ENCODE peak calls at places on chromosomes 12 and 14, in eight cellular contexts. U is MM.1S, S is ovary, M is cardiac muscle cell, X is body of pancreas, C is GM12865, H is AG04450, R is breast epithelium. E is an unnamed sample.

GRCh38 chr12:53571295-53571694 is 54.9 kb downstream of the ATF7 start:
- DNase-seq in U (peak), S (no peak), M (no peak), X (no peak), C (no peak), H (no peak), R (no peak), E (no peak)

GRCh38 chr14:38256358-38256840 is 506 bp upstream of the CLEC14A start:
- DNase-seq in U (no peak), S (no peak), M (no peak), X (peak), C (no peak), H (no peak), R (no peak), E (peak)

GRCh38 chr14:71212093-71212492 is 304.8 kb downstream of the PCNX1 start:
- DNase-seq in U (no peak), S (no peak), M (no peak), X (no peak), C (peak), H (no peak), R (no peak), E (no peak)

GRCh38 chr12:106248177-106248848 is 493 bp upstream of the CKAP4 start:
- DNase-seq in U (peak), S (peak), M (peak), X (peak), C (peak), H (no peak), R (no peak), E (peak)

GRCh38 chr12:92593734-92594402 is 108.9 kb upstream of the PLEKHG7 start:
- DNase-seq in U (peak), S (no peak), M (no peak), X (peak), C (peak), H (no peak), R (no peak), E (no peak)

GRCh38 chr12:5745251-5745888 is 199.7 kb downstream of the ANO2 start:
- DNase-seq in U (peak), S (no peak), M (peak), X (peak), C (peak), H (peak), R (no peak), E (peak)

GRCh38 chr12:104524026-104524425 is 67.3 kb downstream of the CHST11 start:
- DNase-seq in U (no peak), S (no peak), M (no peak), X (no peak), C (no peak), H (no peak), R (no peak), E (no peak)

GRCh38 chr12:27828196-27828595 is 48.2 kb upstream of the MANSC4 start:
- DNase-seq in U (no peak), S (no peak), M (no peak), X (no peak), C (no peak), H (no peak), R (no peak), E (no peak)

GRCh38 chr14:45868863-45869262 is 615.9 kb upstream of the MIS18BP1 start:
- DNase-seq in U (no peak), S (no peak), M (no peak), X (no peak), C (peak), H (no peak), R (no peak), E (no peak)

GRCh38 chr14:25788252-25788651 is 738.3 kb upstream of the STXBP6 start:
- DNase-seq in U (no peak), S (no peak), M (no peak), X (no peak), C (no peak), H (no peak), R (no peak), E (no peak)

GRCh38 chr12:129704232-129704830 is 199.5 kb downstream of the TMEM132D start:
- DNase-seq in U (no peak), S (no peak), M (no peak), X (no peak), C (no peak), H (no peak), R (no peak), E (no peak)

GRCh38 chr12:67651380-67651695 is 2.8 kb downstream of the DYRK2 start:
- DNase-seq in U (peak), S (no peak), M (peak), X (no peak), C (peak), H (no peak), R (no peak), E (no peak)

GRCh38 chr14:99726538-99727095 is 42.5 kb downstream of the CYP46A1 start:
- DNase-seq in U (no peak), S (no peak), M (no peak), X (peak), C (no peak), H (no peak), R (peak), E (no peak)

GRCh38 chr14:100025111-100025510 is 40.1 kb upstream of the EVL start:
- DNase-seq in U (peak), S (no peak), M (peak), X (no peak), C (peak), H (no peak), R (no peak), E (peak)

GRCh38 chr12:45049912-45050318 is 984 bp downstream of the DBX2 start:
- DNase-seq in U (no peak), S (no peak), M (no peak), X (no peak), C (no peak), H (no peak), R (no peak), E (no peak)

GRCh38 chr14:101835166-101835557 is 73.7 kb downstream of the PPP2R5C start:
- DNase-seq in U (no peak), S (no peak), M (no peak), X (no peak), C (no peak), H (no peak), R (no peak), E (no peak)

GRCh38 chr12:9649532-9649940 is 20.0 kb upstream of the CLEC2D start:
- DNase-seq in U (peak), S (no peak), M (peak), X (no peak), C (peak), H (no peak), R (no peak), E (peak)

GRCh38 chr14:29805415-29806123 is 122.1 kb downstream of the PRKD1 start:
- DNase-seq in U (no peak), S (peak), M (no peak), X (peak), C (no peak), H (peak), R (no peak), E (no peak)

GRCh38 chr14:93676416-93676958 is 111.8 kb downstream of the PRIMA1 start:
- DNase-seq in U (no peak), S (no peak), M (no peak), X (no peak), C (no peak), H (no peak), R (no peak), E (no peak)

GRCh38 chr12:95198914-95199313 is 18.4 kb downstream of the FGD6 start:
- DNase-seq in U (no peak), S (no peak), M (no peak), X (no peak), C (peak), H (no peak), R (no peak), E (no peak)

GRCh38 chr12:120399531-120399930 is 30.6 kb upstream of the MSI1 start:
- DNase-seq in U (no peak), S (no peak), M (no peak), X (no peak), C (peak), H (peak), R (no peak), E (no peak)

GRCh38 chr12:121839106-121839992 is 19.3 kb downstream of the HPD start:
- DNase-seq in U (peak), S (peak), M (peak), X (peak), C (peak), H (peak), R (peak), E (peak)
- TF ChIP-seq CTCF in U (peak), S (peak), M (peak), X (peak), C (no peak), H (peak), R (peak), E (peak)

GRCh38 chr12:38385492-38385864 is 68.9 kb downstream of the ALG10B start:
- DNase-seq in U (no peak), S (no peak), M (no peak), X (no peak), C (no peak), H (no peak), R (no peak), E (no peak)

GRCh38 chr12:38389581-38389980 is 73.0 kb downstream of the ALG10B start:
- DNase-seq in U (no peak), S (no peak), M (no peak), X (no peak), C (no peak), H (no peak), R (no peak), E (no peak)

GRCh38 chr12:38386238-38386985 is 69.8 kb downstream of the ALG10B start:
- DNase-seq in U (peak), S (no peak), M (no peak), X (no peak), C (peak), H (no peak), R (no peak), E (no peak)

GRCh38 chr12:38384816-38385491 is 68.4 kb downstream of the ALG10B start:
- DNase-seq in U (no peak), S (no peak), M (no peak), X (no peak), C (no peak), H (no peak), R (no peak), E (no peak)
- TF ChIP-seq CTCF in U (peak), S (no peak), M (no peak), X (no peak), C (no peak), H (no peak), R (no peak), E (peak)

GRCh38 chr12:72349491-72349890 is 77.3 kb downstream of the TRHDE start:
- DNase-seq in U (no peak), S (no peak), M (no peak), X (no peak), C (no peak), H (no peak), R (no peak), E (no peak)

DNA sequence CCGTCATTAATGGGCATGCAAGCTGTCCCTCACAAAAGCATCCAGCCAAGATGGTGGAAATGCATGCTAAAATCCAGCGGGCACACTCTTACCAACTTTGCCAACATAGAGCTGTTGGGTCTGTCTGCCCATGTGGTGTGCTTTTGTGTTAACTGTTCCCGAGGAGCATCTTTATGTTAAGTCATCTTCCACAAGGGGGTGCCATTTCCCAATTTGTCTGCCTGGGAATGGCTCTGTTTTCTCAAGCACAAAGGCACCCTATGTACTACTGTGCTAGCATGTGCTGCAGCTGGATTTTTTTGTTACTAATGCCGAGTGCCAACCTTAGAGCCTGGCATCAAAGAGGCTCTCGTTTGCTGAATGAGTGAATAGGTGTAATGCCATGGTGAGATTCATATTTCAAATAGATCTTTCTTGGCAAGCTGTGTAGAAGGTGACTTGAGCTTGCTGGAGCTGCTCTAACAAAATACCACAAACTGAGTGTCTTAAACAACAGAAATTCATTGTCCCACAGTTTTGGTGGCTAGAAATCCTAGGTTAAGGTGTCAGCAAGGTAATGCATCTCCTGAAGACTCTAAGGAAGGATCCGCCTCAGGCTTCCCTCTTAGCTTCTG is 74.3 kb downstream of the TRHDE start:
- DNase-seq in U (peak), S (peak), M (peak), X (peak), C (peak), H (peak), R (no peak), E (peak)
- TF ChIP-seq CTCF in U (peak), S (peak), M (peak), X (peak), C (peak), H (peak), R (peak), E (peak)

DNA sequence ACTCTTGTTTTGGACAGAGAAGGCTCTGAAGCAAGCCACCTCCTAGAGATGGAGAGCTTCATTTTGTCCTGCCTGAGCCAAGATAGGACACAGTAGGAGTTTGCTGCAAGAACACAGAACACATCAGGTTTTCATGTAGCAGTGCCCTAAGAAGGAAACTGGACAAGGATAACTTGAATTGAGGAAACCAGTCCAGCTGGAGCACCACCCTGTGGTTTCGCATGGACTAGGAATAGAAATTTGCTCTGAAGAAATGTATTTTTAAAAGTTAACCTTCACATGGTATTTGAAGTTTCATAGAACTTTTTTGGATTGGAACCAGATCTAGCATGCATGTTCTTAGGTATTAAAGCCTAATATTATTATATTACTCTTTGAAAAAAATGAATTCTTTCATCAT is 68.8 kb downstream of the RERG start:
- DNase-seq in U (no peak), S (no peak), M (no peak), X (no peak), C (no peak), H (no peak), R (no peak), E (no peak)
- TF ChIP-seq CTCF in U (no peak), S (peak), M (peak), X (peak), C (no peak), H (peak), R (peak), E (no peak)